ENCODE peak calls at places on chromosomes 16 and 17, in nine cellular contexts. H, M, A, U, Z, L, J, R and S are unnamed samples.

GRCh38 chr17:57945999-57946797 is 9.0 kb downstream of the CUEDC1 start:
- DNase-seq in L (no peak), A (no peak), Z (peak), H (peak), U (peak), R (peak), J (no peak), M (no peak), S (no peak)

GRCh38 chr17:79294459-79295071 is 219.9 kb downstream of the ENGASE start:
- DNase-seq in L (peak), A (peak), J (peak), R (peak), U (peak), Z (peak), M (no peak), H (peak), S (peak)

GRCh38 chr17:56842577-56842976 is 8.6 kb downstream of the DGKE start:
- DNase-seq in U (no peak), J (no peak), R (no peak), H (no peak), M (no peak), Z (no peak), L (no peak), A (no peak), S (no peak)

GRCh38 chr16:9836118-9836736 is 346.0 kb downstream of the GRIN2A start:
- DNase-seq in U (peak), J (peak), H (peak), L (no peak), M (no peak), R (peak), Z (no peak), A (no peak), S (no peak)

GRCh38 chr17:32625971-32626370 is 139.2 kb downstream of the CDK5R1 start:
- DNase-seq in H (no peak), J (no peak), M (no peak), Z (no peak), R (no peak), L (no peak), U (no peak), A (peak), S (no peak)

GRCh38 chr17:3544365-3544764 is 13.2 kb downstream of the TRPV3 start:
- DNase-seq in J (no peak), R (no peak), Z (no peak), L (no peak), U (no peak), M (no peak), A (no peak), H (no peak), S (no peak)

GRCh38 chr16:84500531-84500930 is 3.9 kb downstream of the MEAK7 start:
- DNase-seq in R (no peak), L (no peak), Z (no peak), H (no peak), U (no peak), J (no peak), M (no peak), A (no peak), S (no peak)

GRCh38 chr17:70225272-70225671 is 55.9 kb downstream of the KCNJ2 start:
- DNase-seq in A (peak), H (no peak), M (no peak), U (no peak), Z (no peak), R (no peak), J (no peak), L (no peak), S (no peak)

GRCh38 chr16:83214671-83215070 is 587.9 kb downstream of the CDH13 start:
- DNase-seq in Z (no peak), R (no peak), L (no peak), J (no peak), M (no peak), A (no peak), H (no peak), U (peak), S (no peak)

GRCh38 chr16:49563666-49564065 is 190.1 kb downstream of the C16orf78 start:
- DNase-seq in R (peak), A (no peak), L (no peak), U (no peak), H (peak), Z (no peak), M (no peak), J (no peak), S (no peak)

GRCh38 chr17:47953945-47954344 is 3.7 kb downstream of the PRR15L start:
- DNase-seq in Z (no peak), R (no peak), J (no peak), A (no peak), M (no peak), H (no peak), L (no peak), U (no peak), S (no peak)
- TF ChIP-seq CTCF in Z (no peak), R (no peak), J (no peak), A (no peak), M (peak), H (no peak), L (no peak), U (no peak), S (no peak)

DNA sequence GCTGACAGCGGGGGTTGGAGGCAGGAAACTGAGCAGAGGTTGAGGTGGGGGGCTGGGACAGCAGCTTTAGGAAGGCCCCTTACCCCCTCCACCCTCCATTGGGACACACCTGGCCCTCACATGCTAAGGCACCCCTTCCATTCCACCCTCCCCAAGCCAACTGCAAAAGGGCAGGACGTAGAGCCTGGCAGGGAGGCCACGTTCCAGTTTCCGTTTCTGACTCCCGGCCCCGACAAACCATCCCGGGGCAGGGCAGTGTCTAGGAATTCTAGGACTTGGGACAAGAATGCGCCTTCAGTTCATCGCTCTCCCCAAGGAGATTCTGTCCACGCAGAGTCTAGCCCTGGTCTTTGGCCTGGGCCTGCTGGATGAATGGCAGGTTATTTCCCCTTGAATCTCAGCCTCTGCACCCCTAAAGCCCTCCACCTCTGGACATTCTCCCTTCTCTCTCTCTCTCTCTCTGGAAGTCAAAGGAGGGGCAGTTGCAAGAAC is 1.7 kb downstream of the FOXJ1 start:
- DNase-seq in L (no peak), R (no peak), H (no peak), J (no peak), U (no peak), M (no peak), A (no peak), Z (no peak), S (no peak)
- TF ChIP-seq CTCF in L (no peak), R (no peak), H (no peak), J (no peak), U (no peak), M (no peak), A (no peak), Z (no peak), S (no peak)

DNA sequence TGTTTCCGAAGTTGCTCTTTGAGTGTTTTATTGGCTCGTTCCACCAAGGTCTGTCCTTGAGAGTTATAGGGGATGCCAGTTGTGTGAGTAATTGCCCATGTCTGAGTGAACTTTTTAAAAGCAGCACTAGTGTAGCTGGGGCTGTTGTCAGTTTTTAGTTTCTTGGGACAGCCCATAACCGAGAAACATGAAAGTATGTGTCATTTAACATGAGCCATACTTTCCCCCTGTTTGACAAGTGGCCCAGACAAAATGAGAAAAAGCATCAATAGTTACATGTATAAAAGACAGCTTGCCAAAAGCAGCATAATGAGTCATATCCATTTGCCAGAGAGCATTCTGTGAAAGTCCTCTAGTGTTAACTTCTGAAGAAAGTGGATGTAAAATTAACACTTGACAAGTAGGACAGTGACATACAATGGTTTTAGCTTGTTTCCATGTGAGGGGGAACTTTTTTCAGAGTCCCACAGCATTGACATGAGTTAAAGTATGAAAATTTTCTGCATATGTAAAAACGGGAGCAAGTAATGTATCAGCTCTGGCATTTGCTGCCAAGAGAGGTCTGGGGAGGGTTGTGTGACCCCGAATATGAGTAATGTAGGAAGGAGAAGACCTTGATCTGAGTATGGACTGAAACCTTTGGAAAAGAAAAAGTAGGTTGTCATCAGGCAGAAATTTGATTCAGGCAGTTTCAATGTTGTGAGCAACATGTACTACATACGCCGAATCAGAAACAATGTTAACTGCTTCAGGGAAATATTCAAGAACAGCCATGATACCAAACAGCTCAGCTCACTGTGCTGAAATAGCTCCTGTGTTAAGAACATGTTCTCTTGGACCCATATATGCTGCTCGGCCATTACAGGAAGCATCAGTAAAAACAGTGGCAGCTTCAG is 56.8 kb upstream of the ARL4D start:
- DNase-seq in U (peak), Z (no peak), R (peak), J (no peak), A (no peak), H (peak), L (no peak), M (no peak), S (no peak)
- TF ChIP-seq CTCF in U (no peak), Z (no peak), R (no peak), J (no peak), A (no peak), H (no peak), L (no peak), M (no peak), S (no peak)

DNA sequence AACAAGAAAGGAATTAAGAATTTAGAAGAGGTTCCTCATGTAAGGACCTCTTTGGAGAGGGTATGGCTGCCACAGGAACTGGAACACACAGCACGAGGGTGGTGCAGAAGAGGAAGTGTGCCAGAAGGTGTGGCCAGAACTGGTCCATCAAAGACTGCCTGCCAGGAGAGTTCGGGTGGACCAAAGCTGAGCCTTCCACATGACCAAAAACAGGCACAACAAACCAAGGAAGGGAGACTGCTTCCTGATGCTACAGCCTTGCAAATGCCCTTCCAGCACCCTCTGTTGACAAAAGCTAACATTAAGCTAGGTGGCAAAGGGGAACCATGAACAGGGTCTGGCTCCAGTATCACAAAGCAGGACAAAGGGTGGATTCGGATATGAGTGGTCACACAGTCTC is 125.8 kb upstream of the TMEM97 start:
- DNase-seq in H (no peak), Z (peak), R (no peak), J (no peak), M (no peak), U (no peak), A (no peak), L (peak), S (no peak)
- TF ChIP-seq CTCF in H (no peak), Z (no peak), R (no peak), J (no peak), M (no peak), U (no peak), A (no peak), L (no peak), S (no peak)

DNA sequence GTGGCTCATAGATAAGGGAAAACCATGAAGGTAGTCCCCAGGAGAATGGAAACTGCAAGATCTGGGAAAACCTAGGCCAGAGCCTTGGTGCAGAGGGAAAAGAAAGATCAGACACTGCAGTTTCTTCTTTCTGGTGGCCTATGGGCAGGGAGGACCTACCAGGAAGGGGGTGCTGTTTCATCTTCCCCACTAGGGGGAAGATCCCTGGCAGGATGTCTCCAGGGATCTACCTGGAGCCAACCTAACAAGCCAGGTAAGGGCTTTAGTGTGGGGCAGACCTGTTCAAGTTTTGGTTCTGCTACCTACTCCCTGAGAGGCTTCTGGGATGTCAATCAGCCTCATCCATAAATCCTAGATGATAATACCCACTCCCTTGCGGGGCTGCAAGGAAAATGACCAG is 21.4 kb downstream of the TOM1L2 start:
- DNase-seq in U (no peak), L (no peak), Z (no peak), H (no peak), A (no peak), J (no peak), R (no peak), M (no peak), S (no peak)
- TF ChIP-seq CTCF in U (peak), L (no peak), Z (no peak), H (no peak), A (no peak), J (no peak), R (peak), M (peak), S (peak)

DNA sequence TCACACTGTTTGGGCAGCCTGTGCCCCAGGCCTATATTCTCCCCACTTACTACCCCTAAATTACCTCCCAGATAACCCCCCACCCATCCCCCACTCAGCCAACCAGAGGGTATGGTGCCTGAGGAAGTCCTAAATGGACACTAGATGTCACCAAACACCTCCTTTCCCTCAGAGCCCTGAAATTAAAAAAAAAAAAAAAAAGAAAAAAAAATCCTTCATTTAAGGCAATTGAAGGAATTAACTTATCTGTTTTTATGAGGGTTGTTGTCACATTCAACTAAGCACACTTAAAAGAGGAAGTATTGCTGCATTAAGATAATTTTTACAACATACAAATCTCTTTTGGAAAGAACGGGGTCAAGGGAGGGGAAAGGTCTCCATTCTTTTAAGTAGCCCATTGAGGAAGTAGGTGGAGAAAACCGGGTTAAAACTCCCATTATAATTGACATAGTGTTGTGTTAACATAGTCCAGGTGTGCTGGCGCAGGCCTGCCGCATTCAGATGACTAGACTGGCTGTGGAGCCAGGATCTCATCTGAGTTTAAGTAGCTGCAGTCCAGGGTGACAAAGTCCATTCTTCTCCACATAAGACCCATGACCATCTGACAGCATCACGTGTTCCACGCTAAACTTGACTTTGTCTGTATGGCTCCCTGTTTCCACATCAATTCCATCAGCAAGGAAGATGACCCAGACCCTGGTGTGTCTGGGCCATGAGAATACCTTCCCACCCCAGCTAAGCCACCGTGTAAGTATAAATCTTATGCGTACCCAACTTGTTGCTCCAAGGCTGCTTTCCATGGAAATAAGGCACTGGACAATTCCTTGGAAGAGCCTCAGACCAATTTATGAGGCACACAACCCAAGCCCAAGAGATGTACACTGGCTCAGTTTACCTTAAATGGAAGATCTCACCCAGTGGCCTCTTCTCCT is 46.4 kb downstream of the SNX11 start:
- DNase-seq in L (no peak), U (peak), H (peak), M (peak), Z (no peak), R (peak), J (peak), A (peak), S (no peak)
- TF ChIP-seq CTCF in L (no peak), U (peak), H (peak), M (peak), Z (peak), R (peak), J (peak), A (no peak), S (peak)